ENCODE peak calls at places on chromosomes 16 and 17, in eight cellular contexts. L, F, A, I, K, S, J and U are unnamed samples.

GRCh38 chr16:55542459-55543082 is 23.9 kb upstream of the CAPNS2 start:
- DNase-seq in K (no peak), A (peak; percentile 63), J (no peak), S (peak; percentile 48), F (no peak), L (no peak), I (no peak), U (no peak)

GRCh38 chr16:3520398-3520797 is 19.6 kb downstream of the CLUAP1 start:
- DNase-seq in I (no peak), K (no peak), L (no peak), S (peak; percentile 13), J (no peak), F (no peak), A (no peak), U (no peak)

GRCh38 chr17:6913608-6914443 is 82.0 kb upstream of the ALOX12 start:
- DNase-seq in A (peak; percentile 72), L (peak; percentile 72), I (peak; percentile 84), J (peak; percentile 87), K (peak; percentile 74), F (peak; percentile 85), S (peak; percentile 59), U (no peak)

GRCh38 chr16:48963901-48964615 is 317.6 kb downstream of the CBLN1 start:
- DNase-seq in K (no peak), A (no peak), S (peak; percentile 78), F (no peak), L (no peak), J (no peak), I (no peak), U (no peak)

GRCh38 chr17:34517406-34517805 is 62.0 kb upstream of the TMEM132E start:
- DNase-seq in I (no peak), S (no peak), K (no peak), A (no peak), L (no peak), J (peak; percentile 54), F (no peak), U (no peak)

GRCh38 chr17:29148790-29149430 is 31.3 kb downstream of the MYO18A start:
- DNase-seq in F (peak; percentile 97), J (peak; percentile 96), K (peak; percentile 91), A (peak; percentile 96), I (peak; percentile 97), L (peak; percentile 92), S (peak; percentile 91), U (peak; percentile 97)

GRCh38 chr17:71937914-71938313 is 182.9 kb upstream of the SOX9 start:
- DNase-seq in K (no peak), L (no peak), I (no peak), J (no peak), A (no peak), F (no peak), S (no peak), U (no peak)

GRCh38 chr17:75565066-75565465 is 22.5 kb upstream of the MYO15B start:
- DNase-seq in A (peak; percentile 26), I (no peak), K (no peak), L (no peak), S (no peak), F (no peak), J (no peak), U (no peak)

GRCh38 chr17:5488752-5489151 is 2.4 kb downstream of the MIS12 start:
- DNase-seq in F (no peak), S (no peak), J (no peak), K (peak; percentile 34), L (no peak), A (no peak), I (no peak), U (no peak)

GRCh38 chr17:81304196-81305015 is 9.3 kb upstream of the SLC38A10 start:
- DNase-seq in F (no peak), J (no peak), I (no peak), L (no peak), S (no peak), A (no peak), K (no peak), U (no peak)

GRCh38 chr17:81301195-81302144 is 6.4 kb upstream of the SLC38A10 start:
- DNase-seq in L (no peak), F (no peak), J (no peak), S (no peak), A (no peak), I (no peak), K (no peak), U (no peak)

GRCh38 chr17:81303385-81303784 is 8.3 kb upstream of the SLC38A10 start:
- DNase-seq in I (no peak), K (no peak), S (no peak), A (no peak), L (no peak), F (no peak), J (no peak), U (no peak)

GRCh38 chr17:81302324-81302723 is 7.2 kb upstream of the SLC38A10 start:
- DNase-seq in S (no peak), K (no peak), L (no peak), I (no peak), F (no peak), A (no peak), J (no peak), U (no peak)

DNA sequence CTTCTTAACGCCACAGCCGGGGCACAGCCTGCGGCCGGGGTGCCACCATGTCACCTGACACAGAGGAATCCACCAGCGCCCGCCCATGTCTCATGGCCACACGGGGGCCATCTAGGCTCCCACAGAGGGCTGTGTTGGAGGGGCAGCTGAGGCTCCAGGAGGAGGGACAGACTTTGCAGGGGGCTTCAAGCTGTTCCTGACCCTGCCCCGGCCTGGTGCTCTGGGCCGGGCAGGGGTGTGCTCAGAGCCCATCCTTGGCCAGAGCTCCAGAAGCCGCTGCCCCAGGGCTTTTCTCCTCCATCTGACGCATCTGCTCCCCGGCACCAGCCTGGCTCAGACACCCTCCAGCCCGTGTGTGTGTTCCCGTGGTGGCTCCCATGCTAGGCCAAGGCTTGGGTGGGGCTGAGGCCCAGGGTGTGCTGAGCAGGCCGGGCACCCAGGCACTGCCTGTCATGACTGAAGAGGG is 7.8 kb upstream of the SLC38A10 start:
- DNase-seq in J (no peak), K (no peak), A (no peak), L (no peak), I (peak; percentile 38), S (no peak), F (no peak), U (no peak)
- H3K4me3 ChIP-seq in J (no peak overlapping the region), K (no peak overlapping the region), A (no peak overlapping the region), L (no peak overlapping the region), I (no peak overlapping the region), S (no peak overlapping the region), F (no peak overlapping the region), U (no peak overlapping the region)

GRCh38 chr17:74442291-74442669 is 10.4 kb downstream of the GPRC5C start:
- DNase-seq in S (no peak), F (no peak), I (no peak), K (no peak), A (no peak), J (no peak), L (no peak), U (no peak)

GRCh38 chr17:74445156-74445555 is 13.3 kb downstream of the GPRC5C start:
- DNase-seq in I (no peak), A (no peak), F (no peak), K (no peak), L (no peak), S (no peak), J (no peak), U (no peak)

GRCh38 chr17:74444406-74444805 is 12.5 kb downstream of the GPRC5C start:
- DNase-seq in K (peak; percentile 59), I (no peak), F (peak; percentile 95), A (peak; percentile 69), L (peak; percentile 65), J (no peak), S (peak; percentile 52), U (no peak)

GRCh38 chr17:74442670-74443515 is 11.0 kb downstream of the GPRC5C start:
- DNase-seq in I (peak; percentile 46), K (peak; percentile 83), L (peak; percentile 90), J (peak; percentile 90), A (peak; percentile 78), S (peak; percentile 41), F (peak; percentile 98), U (peak; percentile 89)

GRCh38 chr17:74443516-74444296 is 11.8 kb downstream of the GPRC5C start:
- DNase-seq in K (no peak), F (no peak), J (no peak), S (no peak), A (no peak), I (no peak), L (no peak), U (no peak)
- TF ChIP-seq CTCF in K (no peak), F (no peak), J (no peak), S (no peak), A (no peak), I (no peak), L (no peak), U (no peak)

DNA sequence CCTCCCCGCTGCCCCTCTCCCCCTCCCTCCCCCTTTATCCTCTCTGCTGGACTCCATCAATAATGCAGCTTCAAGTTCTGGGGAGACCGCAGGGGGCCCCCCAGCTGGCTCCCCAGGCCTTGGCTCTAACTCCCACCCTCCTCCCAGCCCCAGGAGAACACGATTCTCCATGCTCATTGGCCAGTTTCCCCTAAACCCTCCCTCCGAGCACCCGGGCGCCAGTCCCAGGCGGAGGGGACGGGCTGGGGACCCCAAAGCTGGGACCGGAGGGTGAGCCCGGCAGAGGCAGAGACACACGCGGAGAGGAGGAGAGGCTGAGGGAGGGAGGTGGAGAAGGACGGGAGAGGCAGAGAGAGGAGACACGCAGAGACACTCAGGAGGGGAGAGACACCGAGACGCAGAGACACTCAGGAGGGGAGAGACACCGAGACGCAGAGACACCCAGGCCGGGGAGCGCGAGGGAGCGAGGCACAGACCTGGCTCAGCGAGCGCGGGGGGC is at the start of gene PPP1R1B:
- DNase-seq in I (peak; percentile 52), L (no peak), K (no peak), F (no peak), A (no peak), J (no peak), S (no peak), U (no peak)
- H3K4me3 ChIP-seq in I (peak within 1 kb of the TSS; percentile 67), L (peak within 1 kb of the TSS; percentile 16), K (no peak within 1 kb of the TSS), F (no peak within 1 kb of the TSS), A (peak within 1 kb of the TSS; percentile 56), J (peak within 1 kb of the TSS; percentile 44), S (no peak within 1 kb of the TSS), U (peak within 1 kb of the TSS; percentile 64)

GRCh38 chr16:52578007-52578828 is 31.3 kb upstream of the TOX3 start:
- DNase-seq in F (no peak), K (no peak), S (no peak), I (no peak), A (no peak), L (no peak), J (no peak), U (no peak)

GRCh38 chr16:52584354-52584840 is 37.5 kb upstream of the TOX3 start:
- DNase-seq in J (no peak), L (no peak), S (no peak), K (no peak), F (no peak), I (no peak), A (no peak), U (no peak)

GRCh38 chr16:52580488-52580887 is 33.5 kb upstream of the TOX3 start:
- DNase-seq in K (no peak), I (no peak), F (no peak), J (no peak), L (no peak), A (no peak), S (no peak), U (no peak)

GRCh38 chr16:52578829-52579193 is 31.9 kb upstream of the TOX3 start:
- DNase-seq in F (no peak), I (no peak), S (no peak), K (no peak), A (no peak), L (no peak), J (no peak), U (no peak)

DNA sequence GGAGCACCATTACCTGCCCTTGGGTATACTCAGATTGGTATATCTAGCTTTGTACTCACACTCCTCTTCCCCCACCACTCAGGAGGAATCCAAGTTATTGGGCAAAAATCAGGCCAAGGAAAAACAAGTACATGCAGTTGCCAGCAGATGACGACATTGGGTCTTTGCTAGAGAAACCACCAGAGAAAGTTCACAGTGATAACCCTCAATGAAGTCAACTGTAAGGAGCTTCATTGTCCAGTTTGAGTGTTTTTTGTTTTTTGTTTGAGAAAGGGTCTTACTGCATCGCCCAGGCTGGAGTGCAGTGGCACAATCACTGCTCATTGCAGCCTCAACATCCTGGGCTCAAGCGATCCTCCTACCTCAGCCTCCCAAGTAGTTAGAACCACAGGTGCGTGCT is 34.6 kb upstream of the TOX3 start:
- DNase-seq in L (no peak), K (no peak), S (no peak), J (no peak), F (no peak), I (no peak), A (no peak), U (no peak)
- TF ChIP-seq CTCF in L (no peak), K (no peak), S (no peak), J (no peak), F (no peak), I (peak; percentile 23), A (no peak), U (no peak)